ENCODE peak calls at places on chromosomes 4 and X, in nine cellular contexts. One of them, this sample, is unnamed.

GRCh38 chrX:131058136-131058868 is at the start of gene ARHGAP36:
- DNase-seq in D341Med: no peak
- DNase-seq in putamen: no peak
- DNase-seq in activated T-helper 1 cell treated with Interleukin-2 at 50 U/mL for 16 hours: no peak
- DNase-seq in left ventricle myocardium superior: no peak
- DNase-seq in occipital lobe: no peak
- DNase-seq in GM12865: no peak
- DNase-seq in G401: no peak
- DNase-seq in GM12892: no peak
- DNase-seq in this sample: no peak

GRCh38 chrX:64792598-64793337 is 183.5 kb downstream of the ZC4H2 start:
- DNase-seq in GM12865: peak; percentile 15
- DNase-seq in GM12892: no peak
- DNase-seq in D341Med: no peak
- DNase-seq in left ventricle myocardium superior: no peak
- DNase-seq in occipital lobe: no peak
- DNase-seq in activated T-helper 1 cell treated with Interleukin-2 at 50 U/mL for 16 hours: no peak
- DNase-seq in G401: no peak
- DNase-seq in putamen: no peak
- DNase-seq in this sample: no peak

GRCh38 chr4:150136036-150136435 is 57.8 kb downstream of the DCLK2 start:
- DNase-seq in GM12865: no peak
- DNase-seq in occipital lobe: no peak
- DNase-seq in activated T-helper 1 cell treated with Interleukin-2 at 50 U/mL for 16 hours: no peak
- DNase-seq in left ventricle myocardium superior: no peak
- DNase-seq in GM12892: no peak
- DNase-seq in D341Med: no peak
- DNase-seq in G401: no peak
- DNase-seq in putamen: no peak
- DNase-seq in this sample: no peak

GRCh38 chr4:10730019-10730418 is 45.5 kb upstream of the CLNK start:
- DNase-seq in left ventricle myocardium superior: no peak
- DNase-seq in occipital lobe: no peak
- DNase-seq in GM12865: peak; percentile 63
- DNase-seq in D341Med: no peak
- DNase-seq in GM12892: no peak
- DNase-seq in activated T-helper 1 cell treated with Interleukin-2 at 50 U/mL for 16 hours: no peak
- DNase-seq in G401: no peak
- DNase-seq in putamen: no peak
- DNase-seq in this sample: no peak

GRCh38 chr4:173181769-173182374 is 13.3 kb downstream of the GALNT7 start:
- DNase-seq in left ventricle myocardium superior: no peak
- DNase-seq in GM12865: no peak
- DNase-seq in GM12892: no peak
- DNase-seq in putamen: no peak
- DNase-seq in activated T-helper 1 cell treated with Interleukin-2 at 50 U/mL for 16 hours: no peak
- DNase-seq in G401: peak; percentile 53
- DNase-seq in D341Med: no peak
- DNase-seq in occipital lobe: no peak
- DNase-seq in this sample: no peak

GRCh38 chr4:76199664-76200211 is 13.9 kb downstream of the SCARB2 start:
- DNase-seq in D341Med: no peak
- DNase-seq in putamen: peak; percentile 85
- DNase-seq in GM12892: peak; percentile 26
- DNase-seq in G401: peak; percentile 45
- DNase-seq in left ventricle myocardium superior: no peak
- DNase-seq in activated T-helper 1 cell treated with Interleukin-2 at 50 U/mL for 16 hours: no peak
- DNase-seq in occipital lobe: peak; percentile 48
- DNase-seq in GM12865: peak; percentile 95
- DNase-seq in this sample: no peak

GRCh38 chr4:26789208-26789607 is 71.4 kb upstream of the STIM2 start:
- DNase-seq in left ventricle myocardium superior: no peak
- DNase-seq in occipital lobe: no peak
- DNase-seq in GM12892: no peak
- DNase-seq in G401: no peak
- DNase-seq in GM12865: no peak
- DNase-seq in putamen: no peak
- DNase-seq in activated T-helper 1 cell treated with Interleukin-2 at 50 U/mL for 16 hours: no peak
- DNase-seq in D341Med: no peak
- DNase-seq in this sample: no peak

GRCh38 chr4:49044270-49044669 is 58.2 kb downstream of the CWH43 start:
- DNase-seq in GM12865: no peak
- DNase-seq in G401: no peak
- DNase-seq in occipital lobe: no peak
- DNase-seq in GM12892: no peak
- DNase-seq in left ventricle myocardium superior: no peak
- DNase-seq in activated T-helper 1 cell treated with Interleukin-2 at 50 U/mL for 16 hours: no peak
- DNase-seq in D341Med: no peak
- DNase-seq in putamen: no peak
- DNase-seq in this sample: no peak

GRCh38 chrX:107272431-107272921 is 66.1 kb downstream of the DNAAF6 start:
- DNase-seq in GM12865: no peak
- DNase-seq in activated T-helper 1 cell treated with Interleukin-2 at 50 U/mL for 16 hours: no peak
- DNase-seq in GM12892: no peak
- DNase-seq in G401: no peak
- DNase-seq in occipital lobe: no peak
- DNase-seq in D341Med: no peak
- DNase-seq in left ventricle myocardium superior: peak; percentile 22
- DNase-seq in putamen: no peak
- DNase-seq in this sample: no peak

GRCh38 chrX:37776987-37777325 is 2.9 kb upstream of the CYBB start:
- DNase-seq in GM12892: no peak
- DNase-seq in activated T-helper 1 cell treated with Interleukin-2 at 50 U/mL for 16 hours: no peak
- DNase-seq in occipital lobe: no peak
- DNase-seq in putamen: no peak
- DNase-seq in GM12865: no peak
- DNase-seq in left ventricle myocardium superior: no peak
- DNase-seq in D341Med: no peak
- DNase-seq in G401: no peak
- DNase-seq in this sample: no peak

GRCh38 chr4:123573866-123574508 is 177.4 kb downstream of the SPRY1 start:
- DNase-seq in activated T-helper 1 cell treated with Interleukin-2 at 50 U/mL for 16 hours: no peak
- DNase-seq in G401: no peak
- DNase-seq in GM12865: peak; percentile 22
- DNase-seq in left ventricle myocardium superior: no peak
- DNase-seq in D341Med: no peak
- DNase-seq in occipital lobe: no peak
- DNase-seq in GM12892: no peak
- DNase-seq in putamen: peak; percentile 41
- DNase-seq in this sample: no peak

GRCh38 chr4:181966084-181966483 is 277.1 kb upstream of the TENM3 start:
- DNase-seq in occipital lobe: no peak
- DNase-seq in GM12892: no peak
- DNase-seq in D341Med: no peak
- DNase-seq in G401: no peak
- DNase-seq in GM12865: peak; percentile 45
- DNase-seq in activated T-helper 1 cell treated with Interleukin-2 at 50 U/mL for 16 hours: no peak
- DNase-seq in left ventricle myocardium superior: no peak
- DNase-seq in putamen: no peak
- DNase-seq in this sample: no peak

GRCh38 chr4:159191989-159192388 is 89.1 kb downstream of the RAPGEF2 start:
- DNase-seq in occipital lobe: no peak
- DNase-seq in putamen: no peak
- DNase-seq in GM12892: no peak
- DNase-seq in D341Med: no peak
- DNase-seq in G401: no peak
- DNase-seq in activated T-helper 1 cell treated with Interleukin-2 at 50 U/mL for 16 hours: no peak
- DNase-seq in GM12865: no peak
- DNase-seq in left ventricle myocardium superior: no peak
- DNase-seq in this sample: no peak

GRCh38 chrX:47772764-47773163 is 63.9 kb upstream of the ZNF81 start:
- DNase-seq in GM12865: no peak
- DNase-seq in activated T-helper 1 cell treated with Interleukin-2 at 50 U/mL for 16 hours: no peak
- DNase-seq in D341Med: no peak
- DNase-seq in left ventricle myocardium superior: no peak
- DNase-seq in putamen: no peak
- DNase-seq in G401: no peak
- DNase-seq in occipital lobe: no peak
- DNase-seq in GM12892: no peak
- DNase-seq in this sample: no peak